ENCODE peak calls at places on chromosomes 5 and 9, in seven cellular contexts. E, V, X, C, B, M and O are unnamed samples.

GRCh38 chr5:150340614-150341265 is 16.8 kb upstream of the TCOF1 start:
- DNase-seq in B (no peak), M (no peak), X (no peak), E (no peak), V (no peak), C (no peak), O (no peak)

GRCh38 chr5:148923023-148923422 is 96.6 kb downstream of the ADRB2 start:
- DNase-seq in M (no peak), E (no peak), B (no peak), V (no peak), X (no peak), C (no peak), O (no peak)

GRCh38 chr9:18610956-18611355 is 137.0 kb downstream of the ADAMTSL1 start:
- DNase-seq in X (no peak), E (no peak), B (no peak), M (no peak), C (no peak), V (no peak), O (no peak)

GRCh38 chr9:110153431-110153830 is 54.5 kb downstream of the C9orf152 start:
- DNase-seq in B (no peak), C (no peak), E (no peak), V (no peak), M (no peak), X (no peak), O (no peak)

GRCh38 chr9:92097997-92098482 is 17.2 kb downstream of the SPTLC1 start:
- DNase-seq in X (peak), V (no peak), E (no peak), M (peak), B (peak), C (no peak), O (peak)

GRCh38 chr5:76527685-76528161 is 95.5 kb downstream of the F2RL2 start:
- DNase-seq in C (no peak), E (peak), B (no peak), V (no peak), X (no peak), M (no peak), O (no peak)

GRCh38 chr9:95670122-95670521 is 153.4 kb upstream of the PTCH1 start:
- DNase-seq in M (no peak), V (no peak), C (peak), E (no peak), B (no peak), X (no peak), O (no peak)

GRCh38 chr9:136201609-136202448 is 3.1 kb downstream of the LHX3 start:
- DNase-seq in C (peak), X (no peak), M (no peak), B (no peak), V (peak), E (no peak), O (no peak)

GRCh38 chr9:89312154-89312616 is 1.2 kb downstream of the CKS2 start:
- DNase-seq in M (no peak), C (peak), E (no peak), X (no peak), V (peak), B (no peak), O (peak)

DNA sequence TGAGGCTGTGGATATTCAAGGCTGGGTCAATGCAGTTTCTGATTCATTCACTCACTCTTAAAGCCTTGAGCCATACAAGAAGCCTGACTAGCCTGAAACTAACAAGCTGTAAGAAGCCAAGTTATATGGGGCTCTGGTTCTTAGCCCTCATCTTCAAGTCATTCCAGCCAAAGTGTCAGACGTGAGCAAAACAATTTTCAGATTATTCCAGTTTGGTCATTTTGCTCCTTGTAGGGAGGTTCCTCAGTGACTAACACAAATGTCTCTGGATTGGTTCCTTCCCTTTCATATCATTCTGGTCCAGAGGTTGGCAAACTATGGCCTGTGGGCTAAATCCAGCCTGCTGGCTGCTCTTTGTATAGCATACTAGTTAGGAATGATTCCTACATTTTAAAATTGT is 12.5 kb upstream of the SHOC1 start:
- DNase-seq in C (no peak), X (no peak), E (no peak), V (no peak), M (no peak), B (no peak), O (no peak)
- TF ChIP-seq JUND in C (no peak), X (no peak), E (no peak), V (no peak), M (no peak), B (no peak), O (no peak)

GRCh38 chr9:128920381-128921058 is at the start of gene PHYHD1:
- DNase-seq in V (no peak), M (no peak), C (no peak), B (no peak), X (no peak), E (no peak), O (no peak)
- TF ChIP-seq JUND in V (no peak), M (no peak), C (no peak), B (no peak), X (no peak), E (no peak), O (no peak)

GRCh38 chr5:82365026-82365425 is 86.9 kb upstream of the RPS23 start:
- DNase-seq in B (no peak), X (no peak), E (no peak), V (no peak), M (no peak), C (no peak), O (no peak)

GRCh38 chr5:82367930-82368329 is 89.8 kb upstream of the RPS23 start:
- DNase-seq in V (no peak), X (no peak), C (no peak), M (no peak), B (no peak), E (no peak), O (no peak)

GRCh38 chr5:82364497-82364896 is 86.3 kb upstream of the RPS23 start:
- DNase-seq in E (no peak), X (no peak), M (no peak), B (no peak), V (peak), C (peak), O (peak)

GRCh38 chr5:82363524-82363923 is 85.4 kb upstream of the RPS23 start:
- DNase-seq in B (no peak), C (no peak), M (no peak), V (no peak), E (no peak), X (no peak), O (no peak)

GRCh38 chr5:82365744-82366228 is 87.6 kb upstream of the RPS23 start:
- DNase-seq in V (no peak), C (no peak), M (no peak), X (peak), B (no peak), E (peak), O (no peak)
- TF ChIP-seq JUND in V (no peak), C (no peak), M (no peak), X (peak), B (no peak), E (no peak), O (no peak)

GRCh38 chr9:83034026-83034425 is 28.9 kb downstream of the RASEF start:
- DNase-seq in M (no peak), V (no peak), C (no peak), E (no peak), B (no peak), X (no peak), O (peak)

GRCh38 chr9:83032065-83032625 is 30.8 kb downstream of the RASEF start:
- DNase-seq in E (no peak), X (no peak), C (no peak), M (no peak), V (no peak), B (no peak), O (no peak)

GRCh38 chr9:83036043-83036442 is 26.9 kb downstream of the RASEF start:
- DNase-seq in C (peak), B (no peak), X (no peak), M (no peak), E (no peak), V (no peak), O (no peak)

GRCh38 chr9:83030391-83031107 is 32.4 kb downstream of the RASEF start:
- DNase-seq in M (no peak), B (no peak), X (no peak), V (no peak), C (no peak), E (no peak), O (peak)

DNA sequence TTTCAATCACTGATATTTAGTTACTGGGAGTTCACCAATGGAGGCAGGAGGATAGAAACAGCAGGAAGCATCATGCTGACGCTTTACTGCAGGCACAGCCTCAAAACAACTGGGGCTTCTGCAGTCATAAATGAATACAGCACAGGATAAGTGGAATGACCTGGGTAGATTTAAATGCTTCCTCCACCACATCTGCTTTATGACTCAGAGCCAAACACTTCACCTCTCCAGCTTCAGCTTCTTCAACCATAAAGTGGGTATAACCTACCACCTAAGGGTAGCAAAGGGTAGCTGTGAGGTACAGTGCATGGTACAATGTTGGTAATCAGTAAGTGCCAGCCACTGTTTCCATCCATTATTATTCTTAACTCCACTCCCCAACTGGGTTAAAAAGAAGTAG is 28.4 kb downstream of the RASEF start:
- DNase-seq in B (no peak), C (no peak), X (no peak), E (no peak), V (no peak), M (no peak), O (no peak)
- TF ChIP-seq JUND in B (no peak), C (no peak), X (no peak), E (no peak), V (no peak), M (no peak), O (no peak)

GRCh38 chr9:20760246-20760901 is 76.3 kb downstream of the FOCAD start:
- DNase-seq in V (no peak), B (no peak), X (no peak), E (no peak), M (no peak), C (no peak), O (no peak)

GRCh38 chr9:20753761-20754160 is 69.7 kb downstream of the FOCAD start:
- DNase-seq in M (no peak), E (no peak), B (no peak), C (no peak), X (no peak), V (no peak), O (peak)

DNA sequence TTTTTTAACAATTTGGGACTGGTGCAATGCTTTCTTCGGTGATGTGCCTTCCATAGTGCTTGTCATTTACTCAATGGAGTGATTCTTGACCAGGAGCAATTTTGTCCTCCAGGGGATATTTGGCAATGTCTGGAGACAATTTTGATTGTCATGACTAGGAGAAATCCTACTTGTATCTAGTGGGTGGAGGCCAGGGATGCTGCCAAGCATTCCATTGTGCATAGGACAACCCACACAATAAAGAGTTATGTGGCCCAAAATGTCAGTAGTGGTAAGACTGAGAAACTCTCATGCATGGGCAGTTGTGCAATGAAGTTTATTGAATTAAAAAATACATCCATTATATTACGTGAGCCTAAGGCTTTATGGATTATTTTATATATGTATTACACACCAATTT is 70.5 kb downstream of the FOCAD start:
- DNase-seq in M (no peak), B (no peak), X (no peak), V (no peak), C (no peak), E (no peak), O (no peak)
- TF ChIP-seq JUND in M (no peak), B (no peak), X (no peak), V (no peak), C (no peak), E (no peak), O (no peak)

DNA sequence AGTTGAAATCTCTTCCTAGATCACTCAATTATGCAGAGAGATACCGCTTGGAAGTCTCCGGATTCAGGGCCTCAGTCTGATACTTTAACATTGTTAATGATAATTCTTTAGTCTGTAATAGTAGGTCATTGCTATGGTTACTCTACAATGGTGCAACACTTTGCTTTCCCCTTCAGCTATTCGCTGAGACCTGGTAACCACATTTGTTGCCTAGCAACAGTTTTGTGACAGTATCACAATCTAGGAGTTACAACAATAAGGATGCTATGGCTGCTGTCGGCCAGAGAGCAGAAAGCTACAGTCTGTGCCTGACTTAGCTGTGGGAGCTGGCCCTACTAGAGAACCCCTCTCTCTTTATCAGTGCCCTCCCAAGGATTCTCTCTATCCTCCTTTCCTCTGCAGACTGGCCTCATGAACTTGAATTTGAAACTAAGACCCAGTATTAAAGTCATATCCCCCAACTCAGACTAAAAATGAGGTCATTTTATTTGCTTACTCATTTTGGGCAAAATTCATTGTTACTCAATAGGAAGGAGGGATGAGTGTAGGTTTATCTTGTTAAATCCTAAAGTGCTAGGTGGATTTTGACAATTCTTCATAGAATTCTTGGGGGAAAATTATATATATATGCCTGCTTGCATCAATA is 39.3 kb downstream of the NR2F1 start:
- DNase-seq in C (peak), V (no peak), X (no peak), E (peak), B (no peak), M (no peak), O (no peak)
- TF ChIP-seq JUND in C (no peak), V (no peak), X (no peak), E (no peak), B (no peak), M (no peak), O (no peak)

GRCh38 chr9:100730126-100730525 is 152.2 kb downstream of the CAVIN4 start:
- DNase-seq in C (peak), B (no peak), V (no peak), E (no peak), M (no peak), X (no peak), O (no peak)
- TF ChIP-seq JUND in C (no peak), B (no peak), V (no peak), E (no peak), M (no peak), X (no peak), O (no peak)

GRCh38 chr5:122319897-122320296 is 7.9 kb downstream of the SNCAIP start:
- DNase-seq in C (no peak), X (no peak), E (no peak), V (no peak), B (no peak), M (no peak), O (no peak)
- TF ChIP-seq JUND in C (no peak), X (no peak), E (no peak), V (no peak), B (no peak), M (no peak), O (no peak)

GRCh38 chr5:88675159-88675757 is 207.7 kb downstream of the MEF2C start:
- DNase-seq in M (no peak), X (no peak), B (no peak), E (no peak), V (no peak), C (no peak), O (no peak)
- TF ChIP-seq JUND in M (no peak), X (no peak), B (no peak), E (no peak), V (no peak), C (no peak), O (no peak)

DNA sequence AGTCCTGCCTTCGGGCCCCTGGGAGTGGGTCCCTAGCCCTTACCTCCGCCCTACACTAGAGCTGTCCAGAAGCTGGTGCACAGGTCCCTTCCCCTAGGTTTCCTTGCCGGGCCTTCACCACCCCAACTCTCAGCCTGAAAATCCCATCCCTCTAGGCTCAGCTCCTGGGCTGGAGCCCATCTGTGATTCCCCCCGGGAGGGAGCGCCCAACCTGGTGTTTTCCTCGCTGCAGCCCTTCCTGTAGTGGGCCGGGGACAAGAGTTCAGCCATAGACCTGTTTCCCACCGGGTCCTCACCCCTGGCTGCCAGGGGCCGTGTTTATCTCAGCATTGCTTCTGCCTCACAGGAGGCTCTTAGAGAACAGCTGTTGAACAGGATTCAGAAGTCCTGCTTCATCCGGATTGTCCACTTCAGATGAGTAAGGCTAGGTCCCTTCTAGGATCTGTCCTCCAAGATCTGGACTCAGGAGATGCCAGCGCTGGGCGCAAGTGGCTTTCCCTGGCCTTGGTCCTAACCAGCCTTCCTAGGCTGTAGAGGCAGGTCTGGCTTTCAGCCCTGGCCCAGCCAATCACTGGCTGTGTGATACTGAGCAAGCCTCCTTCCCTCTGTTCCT is 965 bp downstream of the GLIPR2 start:
- DNase-seq in M (no peak), C (peak), E (no peak), B (no peak), V (no peak), X (no peak), O (no peak)
- TF ChIP-seq JUND in M (no peak), C (no peak), E (no peak), B (no peak), V (no peak), X (no peak), O (no peak)